ENCODE peak calls at places on chromosomes 12 and 14, in ten cellular contexts. T, H, V, R, E, X, Q, A, L and N are unnamed samples.

GRCh38 chr12:96211989-96212388 is 17.8 kb downstream of the ELK3 start:
- DNase-seq in L (no peak), T (no peak), E (no peak), Q (peak), V (no peak), X (no peak), H (no peak), R (no peak), A (no peak), N (no peak)

GRCh38 chr12:30003321-30003720 is 219.6 kb upstream of the TMTC1 start:
- DNase-seq in H (no peak), E (no peak), V (no peak), L (no peak), A (no peak), Q (no peak), T (no peak), R (no peak), X (no peak), N (no peak)

GRCh38 chr12:96327346-96327745 is 72.9 kb downstream of the CDK17 start:
- DNase-seq in X (no peak), R (no peak), L (no peak), H (no peak), Q (no peak), A (no peak), T (no peak), V (no peak), E (no peak), N (no peak)

GRCh38 chr14:89293349-89293916 is 123.6 kb downstream of the FOXN3 start:
- DNase-seq in X (no peak), E (no peak), T (no peak), R (no peak), V (no peak), L (no peak), H (no peak), A (no peak), Q (no peak), N (no peak)

GRCh38 chr14:73567951-73568885 is 795 bp upstream of the ACOT2 start:
- DNase-seq in T (no peak), R (no peak), H (peak), V (no peak), L (no peak), Q (no peak), E (peak), A (no peak), X (no peak), N (no peak)

GRCh38 chr14:22432348-22432976 is 156.6 kb downstream of the DAD1 start:
- DNase-seq in Q (peak), X (no peak), H (peak), E (peak), R (no peak), V (peak), T (no peak), L (no peak), A (peak), N (peak)

GRCh38 chr14:94021416-94022157 is 4.6 kb upstream of the OTUB2 start:
- DNase-seq in V (peak), R (no peak), Q (no peak), A (no peak), X (no peak), L (no peak), T (no peak), H (no peak), E (no peak), N (no peak)

GRCh38 chr12:54734196-54734950 is 86.2 kb upstream of the DCD start:
- DNase-seq in X (no peak), R (no peak), Q (no peak), H (no peak), V (no peak), L (no peak), T (no peak), A (no peak), E (no peak), N (no peak)

DNA sequence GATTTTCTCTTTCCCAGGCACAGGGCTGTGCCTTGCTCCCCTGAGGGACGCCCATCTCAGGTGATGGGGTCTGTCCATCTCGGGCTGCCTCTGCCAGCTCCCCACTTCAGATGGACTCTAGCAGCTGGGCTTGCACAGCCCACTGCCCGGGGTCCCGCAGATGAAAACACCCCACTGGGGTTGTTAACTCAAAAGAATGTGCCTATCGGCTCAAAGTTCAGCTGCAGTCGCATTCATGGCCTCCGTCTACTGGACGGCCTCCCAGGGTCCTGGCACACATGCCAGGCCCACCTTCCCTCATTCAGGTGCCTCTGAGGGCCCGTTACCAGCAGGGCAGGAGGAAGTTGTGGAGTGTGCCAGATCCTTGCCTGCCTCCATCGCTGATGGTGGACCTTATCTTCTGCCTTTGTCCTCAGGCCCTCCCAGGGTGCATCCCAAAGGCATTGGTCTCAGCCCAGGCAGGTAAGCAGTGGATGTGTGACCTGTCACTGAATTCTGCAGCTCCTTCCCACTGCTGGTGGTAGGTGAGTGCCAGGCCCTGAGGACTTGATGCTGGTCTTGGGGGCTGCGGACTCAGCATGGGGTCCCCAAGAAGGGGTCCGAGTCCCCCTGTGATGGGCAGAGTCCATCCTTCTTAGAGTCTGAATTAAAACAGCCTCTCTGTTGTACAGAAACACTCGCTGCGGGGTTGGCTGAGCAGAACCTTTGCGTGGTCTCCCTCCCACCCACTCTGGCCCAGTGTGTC is 324.6 kb upstream of the DIO3 start:
- DNase-seq in A (no peak), Q (peak), X (no peak), E (no peak), L (no peak), R (no peak), H (no peak), V (no peak), T (no peak), N (no peak)
- H3K27ac ChIP-seq in A (no peak), Q (no peak), X (no peak), E (no peak), L (no peak), R (no peak), H (no peak), V (no peak), T (no peak), N (no peak)

GRCh38 chr12:48197549-48197966 is 5.5 kb downstream of the OR10AD1 start:
- DNase-seq in A (no peak), X (no peak), V (no peak), R (no peak), L (no peak), Q (no peak), H (no peak), E (peak), T (no peak), N (no peak)

GRCh38 chr12:48197967-48198618 is 5.0 kb downstream of the OR10AD1 start:
- DNase-seq in R (peak), E (peak), L (peak), Q (peak), T (peak), A (peak), V (peak), X (peak), H (peak), N (peak)

GRCh38 chr12:48198985-48199384 is 4.1 kb downstream of the OR10AD1 start:
- DNase-seq in V (no peak), E (no peak), L (no peak), T (no peak), H (no peak), Q (no peak), R (no peak), A (no peak), X (no peak), N (no peak)

GRCh38 chr12:48199784-48200198 is 3.3 kb downstream of the OR10AD1 start:
- DNase-seq in R (peak), X (no peak), E (peak), Q (no peak), H (peak), T (no peak), L (no peak), A (no peak), V (no peak), N (no peak)

DNA sequence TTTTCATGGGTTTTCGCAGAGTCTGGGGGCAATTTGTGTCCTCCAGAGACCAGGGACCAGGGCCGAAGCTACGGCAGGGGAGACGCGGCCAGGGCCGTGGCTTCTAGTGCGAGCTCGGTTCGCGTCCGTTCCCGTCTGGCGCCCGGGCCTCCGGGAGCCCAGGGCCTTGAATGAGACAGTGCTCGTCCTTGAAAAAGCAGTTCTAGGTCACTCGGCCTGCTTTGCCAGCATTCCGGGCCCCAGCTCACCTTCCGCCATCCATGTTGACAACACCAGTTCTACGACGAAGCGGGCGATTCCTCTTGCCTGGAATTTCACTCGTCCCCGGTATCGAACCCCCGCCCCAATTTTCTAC is 4.5 kb downstream of the OR10AD1 start:
- DNase-seq in T (no peak), L (peak), A (no peak), R (peak), V (peak), H (no peak), Q (peak), E (no peak), X (peak), N (no peak)
- H3K27ac ChIP-seq in T (peak), L (peak), A (peak), R (peak), V (peak), H (no peak), Q (peak), E (peak), X (peak), N (peak)

GRCh38 chr12:68824597-68825250 is 16.7 kb downstream of the MDM2 start:
- DNase-seq in Q (no peak), X (no peak), V (no peak), H (no peak), L (no peak), A (no peak), T (no peak), E (no peak), R (no peak), N (no peak)
- H3K27ac ChIP-seq in Q (no peak), X (no peak), V (no peak), H (peak), L (no peak), A (peak), T (no peak), E (no peak), R (no peak), N (no peak)

GRCh38 chr12:32198555-32198954 is 91.9 kb downstream of the BICD1 start:
- DNase-seq in L (no peak), H (peak), A (peak), T (no peak), X (no peak), Q (no peak), R (no peak), E (peak), V (no peak), N (no peak)

GRCh38 chr12:32201996-32202395 is 95.3 kb downstream of the BICD1 start:
- DNase-seq in L (no peak), R (no peak), X (no peak), V (no peak), Q (no peak), A (no peak), E (no peak), H (no peak), T (no peak), N (no peak)

GRCh38 chr12:32197421-32197820 is 90.8 kb downstream of the BICD1 start:
- DNase-seq in V (no peak), H (no peak), E (no peak), L (no peak), A (no peak), T (no peak), X (no peak), Q (no peak), R (no peak), N (no peak)

GRCh38 chr12:32196250-32197198 is 89.9 kb downstream of the BICD1 start:
- DNase-seq in Q (no peak), H (no peak), A (no peak), T (no peak), R (no peak), L (no peak), X (no peak), V (no peak), E (no peak), N (no peak)

GRCh38 chr12:32201096-32201495 is 94.4 kb downstream of the BICD1 start:
- DNase-seq in T (no peak), H (no peak), R (no peak), V (no peak), A (no peak), E (no peak), L (no peak), Q (no peak), X (no peak), N (no peak)
- H3K27ac ChIP-seq in T (no peak), H (no peak), R (no peak), V (no peak), A (no peak), E (no peak), L (no peak), Q (no peak), X (no peak), N (no peak)

DNA sequence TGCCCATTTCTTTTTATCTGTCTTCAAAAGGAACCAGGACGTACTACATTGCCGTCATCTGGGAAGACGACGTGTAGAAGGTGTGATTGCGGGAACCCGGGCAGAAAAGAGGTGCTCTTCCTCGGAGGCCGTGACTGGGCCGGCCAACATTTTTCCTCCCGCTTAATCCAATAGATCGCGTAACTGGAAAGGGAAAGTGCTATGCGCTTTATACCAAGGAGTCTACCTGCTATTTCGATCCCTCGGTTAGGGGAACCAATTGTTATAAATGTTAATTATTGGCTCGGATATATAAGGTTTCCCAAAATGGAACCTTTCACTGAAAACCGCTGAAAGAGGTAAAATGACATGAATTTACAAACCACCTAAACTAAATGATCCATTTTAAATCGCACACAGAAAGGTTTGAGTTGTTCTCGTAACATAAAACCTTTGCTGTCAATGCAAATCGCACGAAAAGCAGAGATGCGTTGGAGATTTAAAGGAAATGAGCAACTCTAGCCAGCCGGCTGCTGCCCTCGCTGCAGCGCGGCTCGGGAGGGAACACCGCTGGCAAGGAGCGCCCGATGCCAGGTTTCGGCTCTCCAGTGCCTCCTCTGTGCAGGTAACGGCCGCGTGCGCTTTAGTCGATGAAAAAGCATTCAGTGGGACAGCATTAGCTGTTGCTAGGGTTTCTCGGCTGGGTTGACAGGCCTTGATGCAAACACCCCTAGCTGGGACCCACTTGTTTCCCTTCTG is 2.8 kb upstream of the SIX1 start:
- DNase-seq in Q (no peak), X (no peak), V (no peak), H (no peak), R (no peak), A (no peak), L (no peak), E (no peak), T (no peak), N (no peak)
- H3K27ac ChIP-seq in Q (no peak), X (no peak), V (no peak), H (peak), R (no peak), A (no peak), L (no peak), E (no peak), T (no peak), N (no peak)